ENCODE peak calls at places on chromosome 18, in six cellular contexts. One of them, this sample, is unnamed.
A peak's percentile ranks its signal among the peaks of the same experiment; 100 is the strongest.

GRCh38 chr18:69580107-69580506 is 179.4 kb downstream of the DOK6 start:
- DNase-seq in transverse colon: no peak
- DNase-seq in sigmoid colon: no peak
- DNase-seq in stomach: no peak
- DNase-seq in GM23338: peak; percentile 28
- DNase-seq in HepG2: peak; percentile 1
- DNase-seq in this sample: no peak

GRCh38 chr18:902179-902718 is 2.4 kb upstream of the ADCYAP1 start:
- DNase-seq in transverse colon: no peak
- DNase-seq in sigmoid colon: no peak
- DNase-seq in stomach: no peak
- DNase-seq in GM23338: peak; percentile 52
- DNase-seq in HepG2: no peak
- DNase-seq in this sample: no peak

GRCh38 chr18:31049189-31049588 is 6.6 kb upstream of the DSC3 start:
- DNase-seq in transverse colon: no peak
- DNase-seq in sigmoid colon: no peak
- DNase-seq in stomach: no peak
- DNase-seq in GM23338: no peak
- DNase-seq in HepG2: no peak
- DNase-seq in this sample: no peak

GRCh38 chr18:23354625-23355024 is 98.5 kb upstream of the RIOK3 start:
- DNase-seq in transverse colon: no peak
- DNase-seq in sigmoid colon: no peak
- DNase-seq in stomach: no peak
- DNase-seq in GM23338: no peak
- DNase-seq in HepG2: peak; percentile 20
- DNase-seq in this sample: no peak

GRCh38 chr18:28459587-28459986 is 282.7 kb upstream of the CDH2 start:
- DNase-seq in transverse colon: no peak
- DNase-seq in sigmoid colon: no peak
- DNase-seq in stomach: no peak
- DNase-seq in GM23338: no peak
- DNase-seq in HepG2: peak; percentile 27
- DNase-seq in this sample: no peak

GRCh38 chr18:76619342-76620315 is 124.6 kb upstream of the ZNF516 start:
- DNase-seq in transverse colon: peak; percentile 27
- DNase-seq in sigmoid colon: peak; percentile 86
- DNase-seq in stomach: peak; percentile 81
- DNase-seq in GM23338: peak; percentile 72
- DNase-seq in HepG2: no peak
- DNase-seq in this sample: no peak

GRCh38 chr18:46754188-46754587 is 2.7 kb downstream of the ST8SIA5 start:
- DNase-seq in transverse colon: no peak
- DNase-seq in sigmoid colon: no peak
- DNase-seq in stomach: no peak
- DNase-seq in GM23338: no peak
- DNase-seq in HepG2: no peak
- DNase-seq in this sample: no peak

GRCh38 chr18:44654555-44654954 is 26.1 kb upstream of the SETBP1 start:
- DNase-seq in transverse colon: no peak
- DNase-seq in sigmoid colon: no peak
- DNase-seq in stomach: no peak
- DNase-seq in GM23338: no peak
- DNase-seq in HepG2: no peak
- DNase-seq in this sample: no peak

GRCh38 chr18:22165049-22165602 is 4.3 kb upstream of the GATA6 start:
- DNase-seq in transverse colon: no peak
- DNase-seq in sigmoid colon: no peak
- DNase-seq in stomach: no peak
- DNase-seq in GM23338: peak; percentile 63
- DNase-seq in HepG2: no peak
- DNase-seq in this sample: no peak

GRCh38 chr18:63979409-63979908 is 9.6 kb downstream of the SERPINB8 start:
- DNase-seq in transverse colon: peak; percentile 47
- DNase-seq in sigmoid colon: peak; percentile 69
- DNase-seq in stomach: peak; percentile 51
- DNase-seq in GM23338: peak; percentile 87
- DNase-seq in HepG2: peak; percentile 66
- DNase-seq in this sample: peak; percentile 56

GRCh38 chr18:46411191-46411590 is 245.8 kb downstream of the LOXHD1 start:
- DNase-seq in transverse colon: no peak
- DNase-seq in sigmoid colon: no peak
- DNase-seq in stomach: no peak
- DNase-seq in GM23338: no peak
- DNase-seq in HepG2: no peak
- DNase-seq in this sample: no peak

GRCh38 chr18:58076052-58076451 is 32.0 kb downstream of the NEDD4L start:
- DNase-seq in transverse colon: no peak
- DNase-seq in sigmoid colon: no peak
- DNase-seq in stomach: no peak
- DNase-seq in GM23338: no peak
- DNase-seq in HepG2: no peak
- DNase-seq in this sample: no peak

DNA sequence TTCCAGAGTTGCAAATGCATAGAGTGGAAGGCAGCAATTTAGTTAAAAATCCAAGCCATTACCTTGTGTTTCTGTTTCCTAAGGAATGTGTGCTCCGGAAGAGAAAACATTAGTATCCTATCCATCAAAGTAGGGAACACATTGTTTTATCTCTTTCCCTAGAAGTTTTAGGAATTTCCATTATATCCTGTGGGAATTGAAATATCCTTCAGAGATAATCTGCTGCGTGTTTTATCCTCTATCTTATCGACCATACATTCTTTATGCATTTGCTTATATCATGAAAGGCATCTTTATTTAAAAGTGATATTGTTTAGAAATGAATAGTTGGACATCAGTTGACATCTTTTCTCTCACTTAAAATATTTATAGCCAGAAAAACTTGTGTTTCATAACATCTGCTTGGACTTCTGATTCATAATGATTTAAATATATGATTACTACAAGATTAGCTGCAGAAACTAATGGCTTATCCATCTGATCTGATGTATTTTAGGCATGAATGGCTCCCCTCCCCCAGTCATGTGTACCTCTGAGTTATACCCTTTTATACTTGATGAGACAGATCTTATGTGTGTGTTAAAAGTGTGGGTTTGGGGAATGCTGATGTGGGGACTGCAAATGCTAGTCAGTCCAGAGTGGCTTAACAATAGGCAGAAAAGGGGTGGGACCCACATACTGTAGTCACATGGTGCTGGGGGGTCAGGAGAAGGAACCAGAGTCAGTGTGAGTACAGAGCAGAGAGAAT is 136.2 kb upstream of the ARHGAP28 start:
- DNase-seq in transverse colon: no peak
- DNase-seq in sigmoid colon: no peak
- DNase-seq in stomach: no peak
- DNase-seq in GM23338: no peak
- DNase-seq in HepG2: no peak
- DNase-seq in this sample: no peak
- TF ChIP-seq POLR2AphosphoS5 in transverse colon: no peak
- TF ChIP-seq POLR2AphosphoS5 in sigmoid colon: no peak
- TF ChIP-seq POLR2AphosphoS5 in stomach: no peak
- TF ChIP-seq POLR2AphosphoS5 in GM23338: no peak
- TF ChIP-seq POLR2AphosphoS5 in HepG2: no peak
- TF ChIP-seq POLR2AphosphoS5 in this sample: no peak

GRCh38 chr18:13438507-13439056 is 220.0 kb downstream of the LDLRAD4 start:
- DNase-seq in transverse colon: no peak
- DNase-seq in sigmoid colon: no peak
- DNase-seq in stomach: no peak
- DNase-seq in GM23338: no peak
- DNase-seq in HepG2: no peak
- DNase-seq in this sample: no peak
- TF ChIP-seq POLR2AphosphoS5 in transverse colon: no peak
- TF ChIP-seq POLR2AphosphoS5 in sigmoid colon: no peak
- TF ChIP-seq POLR2AphosphoS5 in stomach: no peak
- TF ChIP-seq POLR2AphosphoS5 in GM23338: no peak
- TF ChIP-seq POLR2AphosphoS5 in HepG2: no peak
- TF ChIP-seq POLR2AphosphoS5 in this sample: no peak

GRCh38 chr18:59514193-59514592 is 155.1 kb upstream of the LMAN1 start:
- DNase-seq in transverse colon: peak; percentile 20
- DNase-seq in sigmoid colon: peak; percentile 86
- DNase-seq in stomach: no peak
- DNase-seq in GM23338: no peak
- DNase-seq in HepG2: peak; percentile 25
- DNase-seq in this sample: no peak
- TF ChIP-seq POLR2AphosphoS5 in transverse colon: no peak
- TF ChIP-seq POLR2AphosphoS5 in sigmoid colon: peak; percentile 11
- TF ChIP-seq POLR2AphosphoS5 in stomach: no peak
- TF ChIP-seq POLR2AphosphoS5 in GM23338: no peak
- TF ChIP-seq POLR2AphosphoS5 in HepG2: no peak
- TF ChIP-seq POLR2AphosphoS5 in this sample: no peak

DNA sequence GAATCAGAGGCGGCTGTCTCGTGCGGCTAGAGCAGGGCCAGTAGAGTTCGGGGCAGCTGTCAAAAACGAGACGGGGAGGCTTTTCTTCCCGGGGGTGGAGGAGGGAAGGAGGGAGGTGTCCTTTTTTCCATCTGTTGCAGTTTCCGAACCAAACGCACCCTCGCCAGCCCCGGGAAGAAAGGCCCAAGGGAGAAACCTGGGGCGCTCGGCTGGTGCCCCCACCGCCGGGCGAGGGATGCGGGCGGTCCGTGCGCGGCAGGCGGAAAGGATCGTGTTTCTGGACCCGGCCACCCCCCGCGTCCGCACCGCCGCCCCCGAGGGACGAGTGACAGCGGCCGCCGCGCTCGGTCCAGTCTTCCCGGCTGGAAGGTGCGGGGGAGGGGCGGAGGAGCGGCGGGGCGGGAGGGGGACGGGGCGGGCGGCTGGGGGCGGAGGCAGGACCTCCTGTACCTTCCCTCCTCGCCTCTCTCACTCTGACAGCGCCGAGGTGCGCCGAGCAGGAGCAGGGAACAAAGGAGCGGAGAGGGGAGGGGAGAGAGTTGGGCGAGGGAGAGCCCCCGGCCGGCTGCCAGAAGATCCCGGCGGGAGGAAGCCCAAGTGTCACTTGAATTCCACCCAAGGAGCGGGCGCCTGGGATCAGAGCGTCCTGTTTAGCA is at the start of gene TGIF1:
- DNase-seq in transverse colon: peak; percentile 88
- DNase-seq in sigmoid colon: peak; percentile 94
- DNase-seq in stomach: peak; percentile 83
- DNase-seq in GM23338: peak; percentile 82
- DNase-seq in HepG2: peak; percentile 63
- DNase-seq in this sample: no peak
- TF ChIP-seq POLR2AphosphoS5 in transverse colon: peak; percentile 97
- TF ChIP-seq POLR2AphosphoS5 in sigmoid colon: peak; percentile 92
- TF ChIP-seq POLR2AphosphoS5 in stomach: peak; percentile 97
- TF ChIP-seq POLR2AphosphoS5 in GM23338: peak; percentile 86
- TF ChIP-seq POLR2AphosphoS5 in HepG2: peak; percentile 84
- TF ChIP-seq POLR2AphosphoS5 in this sample: peak; percentile 77

GRCh38 chr18:71899183-71899582 is 645.0 kb downstream of the CBLN2 start:
- DNase-seq in transverse colon: no peak
- DNase-seq in sigmoid colon: no peak
- DNase-seq in stomach: no peak
- DNase-seq in GM23338: no peak
- DNase-seq in HepG2: no peak
- DNase-seq in this sample: no peak

GRCh38 chr18:71899707-71900483 is 644.2 kb downstream of the CBLN2 start:
- DNase-seq in transverse colon: no peak
- DNase-seq in sigmoid colon: no peak
- DNase-seq in stomach: no peak
- DNase-seq in GM23338: no peak
- DNase-seq in HepG2: no peak
- DNase-seq in this sample: no peak

DNA sequence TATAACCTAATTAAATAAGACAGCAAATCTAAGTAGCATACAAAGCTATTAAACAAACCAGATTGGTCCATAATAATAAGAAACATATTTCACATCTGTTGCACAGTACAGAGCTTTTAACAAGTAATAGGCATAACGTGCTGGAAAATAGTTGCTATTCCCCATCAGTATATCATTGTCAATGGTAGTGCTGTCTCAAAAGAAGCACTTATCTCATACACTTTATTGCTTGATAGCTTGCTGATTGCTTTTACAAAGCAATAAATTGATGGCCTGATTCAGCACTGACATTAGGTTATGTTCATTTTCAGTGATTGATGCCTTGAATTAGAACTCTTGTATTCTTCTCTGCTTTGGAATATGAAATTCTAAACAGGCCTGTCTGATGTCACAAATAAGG is 641.7 kb downstream of the CBLN2 start:
- DNase-seq in transverse colon: no peak
- DNase-seq in sigmoid colon: no peak
- DNase-seq in stomach: no peak
- DNase-seq in GM23338: no peak
- DNase-seq in HepG2: no peak
- DNase-seq in this sample: no peak
- TF ChIP-seq POLR2AphosphoS5 in transverse colon: no peak
- TF ChIP-seq POLR2AphosphoS5 in sigmoid colon: no peak
- TF ChIP-seq POLR2AphosphoS5 in stomach: no peak
- TF ChIP-seq POLR2AphosphoS5 in GM23338: no peak
- TF ChIP-seq POLR2AphosphoS5 in HepG2: no peak
- TF ChIP-seq POLR2AphosphoS5 in this sample: no peak

GRCh38 chr18:48718251-48718959 is 179.6 kb downstream of the CTIF start:
- DNase-seq in transverse colon: no peak
- DNase-seq in sigmoid colon: no peak
- DNase-seq in stomach: no peak
- DNase-seq in GM23338: no peak
- DNase-seq in HepG2: no peak
- DNase-seq in this sample: no peak

GRCh38 chr18:48721308-48721707 is 182.5 kb downstream of the CTIF start:
- DNase-seq in transverse colon: no peak
- DNase-seq in sigmoid colon: no peak
- DNase-seq in stomach: no peak
- DNase-seq in GM23338: no peak
- DNase-seq in HepG2: no peak
- DNase-seq in this sample: no peak

GRCh38 chr18:48720655-48721025 is 181.8 kb downstream of the CTIF start:
- DNase-seq in transverse colon: no peak
- DNase-seq in sigmoid colon: no peak
- DNase-seq in stomach: no peak
- DNase-seq in GM23338: no peak
- DNase-seq in HepG2: no peak
- DNase-seq in this sample: no peak

GRCh38 chr18:48719388-48719787 is 180.6 kb downstream of the CTIF start:
- DNase-seq in transverse colon: no peak
- DNase-seq in sigmoid colon: no peak
- DNase-seq in stomach: no peak
- DNase-seq in GM23338: no peak
- DNase-seq in HepG2: no peak
- DNase-seq in this sample: no peak

GRCh38 chr18:48719988-48720654 is 181.3 kb downstream of the CTIF start:
- DNase-seq in transverse colon: no peak
- DNase-seq in sigmoid colon: no peak
- DNase-seq in stomach: no peak
- DNase-seq in GM23338: no peak
- DNase-seq in HepG2: no peak
- DNase-seq in this sample: no peak
- TF ChIP-seq POLR2AphosphoS5 in transverse colon: no peak
- TF ChIP-seq POLR2AphosphoS5 in sigmoid colon: no peak
- TF ChIP-seq POLR2AphosphoS5 in stomach: no peak
- TF ChIP-seq POLR2AphosphoS5 in GM23338: no peak
- TF ChIP-seq POLR2AphosphoS5 in HepG2: no peak
- TF ChIP-seq POLR2AphosphoS5 in this sample: no peak

GRCh38 chr18:9017170-9017899 is 85.2 kb upstream of the NDUFV2 start:
- DNase-seq in transverse colon: peak; percentile 68
- DNase-seq in sigmoid colon: peak; percentile 90
- DNase-seq in stomach: peak; percentile 62
- DNase-seq in GM23338: peak; percentile 79
- DNase-seq in HepG2: peak; percentile 20
- DNase-seq in this sample: peak; percentile 73
- TF ChIP-seq POLR2AphosphoS5 in transverse colon: peak; percentile 38
- TF ChIP-seq POLR2AphosphoS5 in sigmoid colon: peak; percentile 55
- TF ChIP-seq POLR2AphosphoS5 in stomach: peak; percentile 41
- TF ChIP-seq POLR2AphosphoS5 in GM23338: no peak
- TF ChIP-seq POLR2AphosphoS5 in HepG2: no peak
- TF ChIP-seq POLR2AphosphoS5 in this sample: peak; percentile 22

GRCh38 chr18:62781893-62782292 is 66.6 kb downstream of the PHLPP1 start:
- DNase-seq in transverse colon: no peak
- DNase-seq in sigmoid colon: peak; percentile 69
- DNase-seq in stomach: no peak
- DNase-seq in GM23338: peak; percentile 51
- DNase-seq in HepG2: peak; percentile 29
- DNase-seq in this sample: no peak
- TF ChIP-seq POLR2AphosphoS5 in transverse colon: no peak
- TF ChIP-seq POLR2AphosphoS5 in sigmoid colon: no peak
- TF ChIP-seq POLR2AphosphoS5 in stomach: peak; percentile 34
- TF ChIP-seq POLR2AphosphoS5 in GM23338: no peak
- TF ChIP-seq POLR2AphosphoS5 in HepG2: no peak
- TF ChIP-seq POLR2AphosphoS5 in this sample: no peak